ENCODE peak calls at places on chromosome 6, in four cellular contexts. J, T, A and G are unnamed samples. For H3K9me3 and H3K4me1, the result is how much of the 10 kb centered on the place peaks cover.

GRCh38 chr6:9455794-9456193 is 959.1 kb downstream of the TFAP2A start:
- DNase-seq in J (no peak), T (no peak), A (no peak), G (peak)

GRCh38 chr6:43328528-43328927 is 19.9 kb upstream of the CRIP3 start:
- DNase-seq in J (no peak), T (no peak), A (peak), G (no peak)

GRCh38 chr6:166341915-166342292 is 441 bp downstream of the SFT2D1 start:
- DNase-seq in J (no peak), T (no peak), A (no peak), G (no peak)

GRCh38 chr6:49849121-49849907 is 17.0 kb downstream of the CRISP1 start:
- DNase-seq in J (no peak), T (peak), A (peak), G (peak)

GRCh38 chr6:48098923-48099322 is 12.1 kb downstream of the PTCHD4 start:
- DNase-seq in J (no peak), T (no peak), A (no peak), G (no peak)

GRCh38 chr6:83114164-83114563 is 46.7 kb downstream of the DOP1A start:
- DNase-seq in J (no peak), T (no peak), A (no peak), G (no peak)

GRCh38 chr6:46453756-46454316 is 37.4 kb downstream of the RCAN2 start:
- DNase-seq in J (no peak), T (no peak), A (no peak), G (no peak)

GRCh38 chr6:119426619-119427018 is 77.1 kb upstream of the MAN1A1 start:
- DNase-seq in J (no peak), T (no peak), A (no peak), G (no peak)

GRCh38 chr6:6285679-6286078 is 34.8 kb downstream of the F13A1 start:
- DNase-seq in J (no peak), T (no peak), A (no peak), G (no peak)

GRCh38 chr6:78910611-78911134 is 43.3 kb downstream of the IRAK1BP1 start:
- DNase-seq in J (peak), T (peak), A (no peak), G (peak)

DNA sequence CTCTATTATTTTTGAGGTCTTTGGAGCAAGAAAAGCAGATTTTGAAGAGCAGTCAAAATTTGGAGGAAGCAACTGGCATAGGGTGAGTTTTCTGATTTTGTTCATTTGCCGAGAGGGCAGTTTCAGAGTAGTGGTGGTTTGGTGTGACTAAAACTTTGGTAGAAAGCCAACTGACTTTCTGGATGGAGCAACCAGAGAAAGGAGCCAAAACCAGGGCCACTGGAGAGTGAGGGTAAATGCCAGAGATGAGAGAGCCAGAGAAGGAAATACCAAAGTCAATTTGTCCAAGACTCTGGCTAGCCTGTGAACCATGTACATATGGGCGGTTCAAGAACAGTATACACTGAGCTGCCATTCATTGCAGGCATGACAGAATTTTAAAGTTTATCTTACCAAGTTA is 40.5 kb upstream of the ZBTB24 start:
- DNase-seq in J (no peak), T (no peak), A (no peak), G (no peak)
- H3K9me3 ChIP-seq in J (under half), T (under half), A (under half), G (under half)

GRCh38 chr6:12956991-12957320 is 240.4 kb downstream of the PHACTR1 start:
- DNase-seq in J (no peak), T (no peak), A (no peak), G (no peak)

GRCh38 chr6:12961761-12962160 is 245.2 kb downstream of the PHACTR1 start:
- DNase-seq in J (no peak), T (no peak), A (no peak), G (no peak)

GRCh38 chr6:12955996-12956395 is 239.4 kb downstream of the PHACTR1 start:
- DNase-seq in J (no peak), T (no peak), A (no peak), G (peak)

GRCh38 chr6:12958052-12958706 is 241.6 kb downstream of the PHACTR1 start:
- DNase-seq in J (no peak), T (no peak), A (no peak), G (peak)

GRCh38 chr6:12957321-12958051 is 240.9 kb downstream of the PHACTR1 start:
- DNase-seq in J (peak), T (peak), A (no peak), G (peak)
- H3K4me1 ChIP-seq in J (under half), T (under half), A (under half), G (under half)

DNA sequence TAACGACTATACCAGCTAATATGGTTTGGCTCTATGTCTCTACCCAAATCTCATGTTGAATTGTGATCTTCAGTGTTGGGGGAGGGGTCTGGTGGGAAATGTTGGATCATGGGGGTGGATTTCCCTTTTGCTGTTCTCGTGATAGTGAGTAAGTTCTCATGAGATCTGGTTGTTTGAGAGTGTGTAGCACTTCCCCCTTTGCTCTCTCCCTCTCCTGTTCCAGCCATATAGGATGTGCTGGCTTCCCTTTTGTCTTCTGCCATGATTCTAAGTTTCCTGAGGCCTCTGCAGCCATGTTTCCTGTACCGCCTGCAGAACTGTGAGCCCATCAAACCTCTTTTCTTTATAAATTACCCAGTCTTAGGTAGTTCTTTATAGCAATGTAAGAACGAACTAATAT is 61.8 kb upstream of the NEDD9 start:
- DNase-seq in J (no peak), T (no peak), A (no peak), G (no peak)
- H3K9ac ChIP-seq in J (no peak), T (no peak), A (no peak), G (no peak)

DNA sequence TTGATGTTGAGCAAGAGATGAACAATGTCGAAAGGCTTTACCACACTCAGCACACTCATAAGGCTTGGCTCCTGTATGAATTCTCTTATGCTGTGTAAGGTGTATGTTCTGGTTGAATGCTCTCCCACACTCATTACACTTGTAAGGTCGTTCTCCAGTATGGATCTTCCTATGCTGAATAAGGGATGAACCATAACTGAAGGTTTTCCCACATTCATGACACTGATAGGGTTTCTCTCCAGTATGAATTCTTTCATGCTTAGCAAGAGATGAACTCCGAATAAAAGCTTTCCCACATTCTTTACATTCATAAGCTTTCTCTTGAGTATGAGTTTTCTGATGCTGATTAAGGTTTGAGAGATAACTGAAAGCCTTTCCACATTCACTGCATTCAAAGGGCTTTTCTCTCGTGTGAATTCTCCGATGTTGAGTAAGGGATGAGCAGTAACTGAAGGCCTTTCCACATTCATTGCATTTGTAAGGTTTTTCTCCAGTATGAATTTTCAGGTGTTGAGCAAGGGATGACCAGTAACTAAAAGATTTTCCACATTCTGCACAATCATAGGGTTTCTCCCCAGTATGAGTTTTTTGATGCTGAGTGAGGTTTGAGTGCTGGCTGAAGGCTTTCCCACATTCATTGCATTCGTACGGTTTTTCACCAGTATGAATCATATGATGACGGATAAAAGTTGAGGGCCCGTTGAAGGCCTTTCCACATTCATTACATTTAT is 21.1 kb downstream of the ZNF184 start:
- DNase-seq in J (no peak), T (no peak), A (no peak), G (no peak)
- H3K9me3 ChIP-seq in J (half or more), T (half or more), A (half or more), G (half or more)

DNA sequence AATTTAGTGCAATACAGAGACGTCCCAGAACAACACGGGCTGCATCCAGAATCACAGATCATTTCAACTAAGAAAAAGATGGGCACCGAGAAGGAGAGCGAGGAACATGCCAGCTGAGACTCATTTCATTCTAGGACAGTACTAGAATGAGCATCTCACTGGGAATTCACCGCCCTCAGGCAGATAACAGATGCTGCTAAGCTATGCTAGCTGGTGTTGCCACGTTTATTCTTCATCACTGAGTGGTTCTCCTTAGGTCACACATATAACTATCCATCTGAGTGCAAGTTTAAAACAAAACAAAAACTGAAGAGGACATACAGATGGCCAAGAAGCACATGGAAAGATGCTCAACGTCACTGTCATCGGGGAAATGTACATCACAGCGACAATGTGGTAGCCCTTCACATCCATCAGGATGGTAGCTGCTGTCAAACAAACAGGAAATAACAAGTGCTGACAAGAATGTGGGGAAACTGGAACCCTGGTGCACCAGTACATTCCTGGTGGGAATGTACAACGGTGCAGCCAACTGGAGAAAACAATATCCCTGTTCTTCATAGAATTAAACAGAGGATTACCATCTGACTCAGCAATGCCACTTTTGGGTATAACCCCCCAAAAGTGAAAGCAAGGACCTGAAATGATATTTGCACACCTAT is 97.6 kb downstream of the SLC22A23 start:
- DNase-seq in J (no peak), T (no peak), A (no peak), G (no peak)
- H3K4me1 ChIP-seq in J (under half), T (under half), A (half or more), G (under half)